ENCODE peak calls at places on chromosomes 4 and X, in four cellular contexts. O is thyroid gland, D is aorta, V is psoas muscle. U is an unnamed sample.

GRCh38 chrX:124240422-124240821 is 92.0 kb upstream of the TEX13D start:
- DNase-seq in O (no peak), D (no peak), V (no peak), U (no peak)

GRCh38 chr4:175703956-175704600 is 108.0 kb downstream of the GPM6A start:
- DNase-seq in O (no peak), D (no peak), V (no peak), U (no peak)

GRCh38 chr4:125359960-125360628 is 45.3 kb downstream of the FAT4 start:
- DNase-seq in O (no peak), D (no peak), V (no peak), U (no peak)

GRCh38 chr4:10033191-10033881 is 12.0 kb upstream of the SLC2A9 start:
- DNase-seq in O (no peak), D (no peak), V (peak; percentile 65), U (no peak)

GRCh38 chr4:71333960-71334951 is 4.6 kb upstream of the SLC4A4 start:
- DNase-seq in O (no peak), D (no peak), V (no peak), U (no peak)

GRCh38 chr4:108094131-108094530 is 74.6 kb downstream of the LEF1 start:
- DNase-seq in O (peak; percentile 70), D (no peak), V (no peak), U (no peak)

GRCh38 chr4:178553201-178553600 is 1111.0 kb upstream of the AGA start:
- DNase-seq in O (no peak), D (no peak), V (no peak), U (no peak)

GRCh38 chr4:137065306-137065705 is 467.0 kb downstream of the PCDH18 start:
- DNase-seq in O (no peak), D (no peak), V (no peak), U (no peak)

GRCh38 chrX:130024127-130024526 is 41.7 kb downstream of the BCORL1 start:
- DNase-seq in O (peak; percentile 91), D (peak; percentile 89), V (peak; percentile 85), U (peak; percentile 27)

GRCh38 chrX:30865020-30865419 is 24.0 kb downstream of the TAB3 start:
- DNase-seq in O (peak; percentile 33), D (no peak), V (no peak), U (no peak)

GRCh38 chrX:49310371-49310770 is 6.9 kb downstream of the GAGE10 start:
- DNase-seq in O (no peak), D (no peak), V (no peak), U (no peak)

GRCh38 chrX:2410279-2411020 is 90.3 kb downstream of the DHRSX start:
- DNase-seq in O (no peak), D (no peak), V (no peak), U (no peak)

GRCh38 chr4:150243932-150244331 is 165.7 kb downstream of the DCLK2 start:
- DNase-seq in O (no peak), D (no peak), V (no peak), U (no peak)

GRCh38 chr4:37415845-37416369 is 171.4 kb downstream of the NWD2 start:
- DNase-seq in O (no peak), D (no peak), V (no peak), U (no peak)

GRCh38 chrX:131816551-131817136 is 206.5 kb upstream of the STK26 start:
- DNase-seq in O (no peak), D (no peak), V (peak; percentile 65), U (peak; percentile 14)

GRCh38 chr4:75920327-75920726 is 18.1 kb upstream of the PPEF2 start:
- DNase-seq in O (no peak), D (no peak), V (no peak), U (no peak)

GRCh38 chrX:84188320-84188834 is 378 bp upstream of the RPS6KA6 start:
- DNase-seq in O (peak; percentile 77), D (peak; percentile 86), V (peak; percentile 56), U (no peak)

GRCh38 chrX:10579753-10580060 is 40.7 kb downstream of the MID1 start:
- DNase-seq in O (no peak), D (no peak), V (no peak), U (no peak)

GRCh38 chr4:119087121-119087520 is 48.5 kb upstream of the MYOZ2 start:
- DNase-seq in O (no peak), D (no peak), V (no peak), U (no peak)

GRCh38 chrX:42366181-42366580 is 411.8 kb downstream of the PPP1R2C start:
- DNase-seq in O (no peak), D (no peak), V (no peak), U (no peak)
- H3K27ac ChIP-seq in O (no peak overlapping the region), D (no peak overlapping the region), V (no peak overlapping the region), U (no peak overlapping the region)

GRCh38 chr4:183961772-183962171 is 56.7 kb downstream of the STOX2 start:
- DNase-seq in O (peak; percentile 38), D (no peak), V (no peak), U (no peak)
- H3K27ac ChIP-seq in O (no peak overlapping the region), D (no peak overlapping the region), V (no peak overlapping the region), U (no peak overlapping the region)

DNA sequence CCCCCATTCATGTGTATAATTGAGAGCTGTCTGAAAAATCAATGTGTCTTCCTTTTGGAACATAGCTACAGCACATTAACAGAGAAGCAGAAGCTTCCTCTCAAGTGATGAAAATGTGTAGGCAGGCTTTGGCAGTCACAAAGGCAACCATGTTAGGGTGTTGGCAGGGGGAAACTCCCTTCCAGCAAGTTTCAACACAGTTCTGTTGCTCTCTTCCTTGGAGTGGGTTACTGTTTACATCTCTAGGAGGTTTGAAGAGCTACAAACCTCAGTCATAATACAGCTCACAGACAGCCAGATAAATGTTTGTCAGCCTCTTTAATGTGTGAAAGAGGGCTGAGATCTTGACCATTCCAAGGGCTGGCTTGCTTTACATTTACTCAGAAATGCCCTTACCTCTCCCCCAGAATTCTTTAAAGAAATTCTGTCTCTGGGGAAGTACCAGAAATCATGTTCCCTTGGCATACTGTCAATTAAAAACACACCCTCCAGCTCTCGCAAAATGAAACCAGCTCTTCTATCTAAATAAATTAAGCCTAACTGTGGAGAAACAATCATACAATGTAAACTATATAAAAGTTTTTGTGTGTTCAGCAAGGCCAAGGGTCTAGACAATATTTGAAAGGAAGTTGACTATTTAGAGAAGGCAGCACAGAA is 18.9 kb downstream of the ZBTB33 start:
- DNase-seq in O (no peak), D (no peak), V (no peak), U (no peak)
- H3K27ac ChIP-seq in O (no peak overlapping the region), D (no peak overlapping the region), V (no peak overlapping the region), U (peak overlapping the region; percentile 52)

GRCh38 chr4:114658179-114658578 is 59.6 kb downstream of the UGT8 start:
- DNase-seq in O (no peak), D (no peak), V (no peak), U (no peak)
- H3K27ac ChIP-seq in O (no peak overlapping the region), D (no peak overlapping the region), V (no peak overlapping the region), U (no peak overlapping the region)

GRCh38 chr4:21769404-21770147 is 179.0 kb downstream of the KCNIP4 start:
- DNase-seq in O (no peak), D (no peak), V (no peak), U (no peak)
- H3K27ac ChIP-seq in O (no peak overlapping the region), D (no peak overlapping the region), V (no peak overlapping the region), U (no peak overlapping the region)

GRCh38 chr4:23373269-23373668 is 516.6 kb downstream of the PPARGC1A start:
- DNase-seq in O (peak; percentile 84), D (no peak), V (no peak), U (no peak)
- H3K27ac ChIP-seq in O (peak overlapping the region; percentile 95), D (no peak overlapping the region), V (peak overlapping the region; percentile 82), U (no peak overlapping the region)

GRCh38 chrX:74250574-74250973 is 53.4 kb upstream of the ZCCHC13 start:
- DNase-seq in O (no peak), D (no peak), V (no peak), U (no peak)
- H3K27ac ChIP-seq in O (peak overlapping the region; percentile 30), D (no peak overlapping the region), V (peak overlapping the region; percentile 50), U (peak overlapping the region; percentile 34)

GRCh38 chrX:70481424-70481823 is 36.8 kb downstream of the DLG3 start:
- DNase-seq in O (peak; percentile 68), D (no peak), V (no peak), U (no peak)
- H3K27ac ChIP-seq in O (peak overlapping the region; percentile 79), D (peak overlapping the region; percentile 51), V (no peak overlapping the region), U (peak overlapping the region; percentile 19)

DNA sequence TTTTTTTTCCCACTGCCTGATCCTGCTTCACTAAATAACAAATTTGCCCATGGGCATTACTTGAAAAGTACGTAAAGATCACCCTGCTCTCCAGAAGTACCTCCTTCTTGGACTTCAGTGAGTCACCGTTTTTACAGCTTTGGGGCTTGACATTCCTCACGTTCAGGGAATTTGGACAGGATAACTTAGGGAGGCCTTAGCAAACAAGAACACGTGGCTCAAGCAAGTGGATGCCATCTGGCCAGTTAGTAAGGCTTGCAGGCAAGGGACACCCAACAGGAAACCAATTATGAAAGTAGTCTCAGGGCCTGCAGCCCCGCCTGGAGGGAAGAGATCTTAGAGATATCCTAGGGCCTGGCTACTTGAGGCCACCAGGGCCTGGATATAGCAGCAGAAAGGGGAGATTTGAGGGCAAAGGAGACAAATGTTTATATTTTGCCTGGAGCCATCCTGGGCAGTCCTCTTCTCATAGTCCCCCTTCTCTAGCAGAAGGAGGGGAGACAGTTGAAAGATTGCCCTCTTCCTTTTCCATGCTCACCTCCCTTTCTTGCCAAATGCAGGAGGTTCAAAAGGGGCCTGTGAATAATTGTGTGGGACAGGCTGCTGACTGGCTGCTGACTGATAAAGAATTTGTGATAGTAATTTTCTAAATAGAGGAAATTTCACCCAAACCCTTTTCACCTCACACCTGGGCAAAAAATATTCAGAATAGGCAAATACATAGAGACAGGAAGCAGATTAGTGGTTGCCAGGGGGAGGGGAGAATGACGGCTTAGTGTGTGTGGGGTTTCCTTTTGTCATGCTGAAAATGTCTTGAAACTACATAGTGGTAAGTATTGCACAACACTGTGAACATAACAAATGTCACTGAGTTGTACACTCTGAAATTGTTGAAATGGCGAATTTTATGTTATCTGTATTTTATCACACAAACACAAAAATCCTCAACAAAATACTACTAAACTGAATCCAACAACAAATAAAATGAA is 60.4 kb upstream of the PLAC1 start:
- DNase-seq in O (peak; percentile 60), D (no peak), V (peak; percentile 48), U (no peak)
- H3K27ac ChIP-seq in O (peak overlapping the region; percentile 73), D (no peak overlapping the region), V (no peak overlapping the region), U (no peak overlapping the region)